ENCODE peak calls at places on chromosomes 2 and 18, in five cellular contexts. I is Calu3, V is lower leg skin, N is upper lobe of left lung, X is epithelial cell of esophagus. R is an unnamed sample.

GRCh38 chr2:52895726-52896340 is 871.8 kb upstream of the CHAC2 start:
- DNase-seq in N (no peak), V (no peak), X (no peak), I (no peak), R (no peak)

GRCh38 chr18:23887493-23887892 is 127.1 kb upstream of the TTC39C start:
- DNase-seq in I (no peak), V (no peak), X (no peak), N (no peak), R (no peak)

GRCh38 chr2:85158559-85159273 is 25.5 kb downstream of the TCF7L1 start:
- DNase-seq in V (no peak), X (no peak), I (no peak), N (peak), R (no peak)

GRCh38 chr2:223180463-223180862 is 128.5 kb downstream of the KCNE4 start:
- DNase-seq in N (no peak), I (no peak), V (no peak), X (no peak), R (no peak)

GRCh38 chr2:36607947-36608346 is 10.0 kb upstream of the FEZ2 start:
- DNase-seq in V (no peak), X (peak), I (no peak), N (no peak), R (no peak)

GRCh38 chr2:21804151-21804550 is 680.4 kb downstream of the TDRD15 start:
- DNase-seq in N (no peak), I (no peak), V (no peak), X (no peak), R (no peak)

GRCh38 chr18:7946724-7947377 is 379.7 kb downstream of the PTPRM start:
- DNase-seq in N (no peak), V (no peak), I (peak), X (peak), R (no peak)

GRCh38 chr2:132416080-132416911 is at the start of gene GPR39:
- DNase-seq in N (peak), I (peak), X (peak), V (peak), R (no peak)

GRCh38 chr2:135916232-135916631 is 40.0 kb upstream of the MCM6 start:
- DNase-seq in N (no peak), X (peak), I (no peak), V (no peak), R (no peak)

GRCh38 chr2:118750959-118751565 is 96.4 kb downstream of the EN1 start:
- DNase-seq in X (peak), N (no peak), I (peak), V (no peak), R (no peak)

GRCh38 chr2:108909917-108910515 is 79.0 kb downstream of the EDAR start:
- DNase-seq in V (no peak), X (no peak), I (no peak), N (no peak), R (no peak)

GRCh38 chr2:237128026-237128703 is 42.5 kb downstream of the COPS8 start:
- DNase-seq in X (peak), I (peak), N (peak), V (peak), R (no peak)
- TF ChIP-seq CTCF in X (no peak), I (no peak), N (no peak), V (no peak), R (no peak)

GRCh38 chr2:211089127-211089526 is 532.7 kb downstream of the CPS1 start:
- DNase-seq in V (no peak), I (no peak), N (no peak), X (no peak), R (no peak)

DNA sequence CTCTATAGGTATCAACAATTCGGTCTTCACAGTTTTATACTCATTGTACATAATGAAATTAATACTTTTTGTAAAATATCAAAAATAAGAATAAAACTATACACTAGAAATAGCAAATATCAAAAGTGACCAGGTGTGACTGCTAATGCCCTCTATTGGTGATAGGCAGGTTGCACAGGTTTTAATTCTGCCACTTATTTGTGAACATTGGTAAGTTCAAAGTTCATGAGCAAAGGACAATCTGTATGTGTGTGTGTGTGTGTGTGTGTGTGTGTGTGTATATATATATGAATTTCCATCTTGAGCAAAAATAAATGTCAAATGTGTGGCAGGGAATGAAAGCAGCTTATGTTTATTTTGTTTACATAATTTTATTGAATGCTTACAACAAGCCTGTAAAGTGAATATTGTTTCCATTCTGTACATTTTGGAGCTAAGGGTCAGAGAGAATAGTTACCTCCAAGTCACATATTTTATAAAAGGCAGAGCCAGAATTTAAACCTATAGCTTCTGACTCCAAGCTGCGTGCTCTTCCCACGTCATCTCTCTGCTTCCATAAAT is 537.4 kb downstream of the CPS1 start:
- DNase-seq in X (peak), N (no peak), I (no peak), V (no peak), R (no peak)
- TF ChIP-seq CTCF in X (peak), N (no peak), I (peak), V (no peak), R (no peak)

GRCh38 chr18:27004056-27004829 is 138.7 kb upstream of the AQP4 start:
- DNase-seq in X (peak), V (no peak), N (no peak), I (no peak), R (no peak)
- TF ChIP-seq CTCF in X (peak), V (no peak), N (no peak), I (no peak), R (no peak)

DNA sequence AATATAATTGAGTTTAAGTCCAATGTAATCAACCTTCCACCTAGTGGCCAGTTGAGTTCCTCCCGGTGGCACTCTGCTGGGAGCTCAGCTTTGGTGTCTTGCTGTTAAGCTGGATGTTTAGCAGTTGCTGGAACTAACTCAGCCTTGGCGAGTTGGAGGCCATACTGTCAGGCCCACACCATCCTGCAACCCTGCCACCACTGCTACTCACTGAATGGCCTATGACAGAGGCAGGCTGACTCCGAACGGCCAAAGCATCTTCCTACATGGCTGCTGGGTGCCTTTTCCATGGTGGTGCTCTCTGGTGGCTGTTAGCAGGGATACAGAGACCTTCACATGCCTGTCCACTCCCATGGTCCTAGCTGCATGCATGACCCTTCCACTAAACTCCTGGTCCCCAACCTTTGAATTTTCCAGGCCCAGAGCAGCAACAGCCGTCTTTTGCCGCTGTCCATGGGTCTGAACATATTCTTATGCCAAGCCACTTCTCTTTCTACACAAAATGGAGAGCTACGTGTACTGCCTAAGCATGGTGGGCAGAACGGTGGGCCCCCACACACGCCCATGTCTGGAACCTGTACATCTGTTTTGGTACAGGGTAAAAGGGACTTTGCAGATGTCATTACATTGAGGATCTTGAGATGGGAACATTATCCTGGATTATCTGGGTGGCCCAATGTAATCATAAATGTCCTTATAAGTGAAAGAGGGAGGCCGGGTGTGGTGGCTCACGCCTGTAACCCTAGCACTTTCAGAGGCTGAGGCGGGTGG is 15.0 kb upstream of the TRAF3IP1 start:
- DNase-seq in V (no peak), N (no peak), X (peak), I (no peak), R (no peak)
- TF ChIP-seq CTCF in V (no peak), N (peak), X (peak), I (peak), R (no peak)

DNA sequence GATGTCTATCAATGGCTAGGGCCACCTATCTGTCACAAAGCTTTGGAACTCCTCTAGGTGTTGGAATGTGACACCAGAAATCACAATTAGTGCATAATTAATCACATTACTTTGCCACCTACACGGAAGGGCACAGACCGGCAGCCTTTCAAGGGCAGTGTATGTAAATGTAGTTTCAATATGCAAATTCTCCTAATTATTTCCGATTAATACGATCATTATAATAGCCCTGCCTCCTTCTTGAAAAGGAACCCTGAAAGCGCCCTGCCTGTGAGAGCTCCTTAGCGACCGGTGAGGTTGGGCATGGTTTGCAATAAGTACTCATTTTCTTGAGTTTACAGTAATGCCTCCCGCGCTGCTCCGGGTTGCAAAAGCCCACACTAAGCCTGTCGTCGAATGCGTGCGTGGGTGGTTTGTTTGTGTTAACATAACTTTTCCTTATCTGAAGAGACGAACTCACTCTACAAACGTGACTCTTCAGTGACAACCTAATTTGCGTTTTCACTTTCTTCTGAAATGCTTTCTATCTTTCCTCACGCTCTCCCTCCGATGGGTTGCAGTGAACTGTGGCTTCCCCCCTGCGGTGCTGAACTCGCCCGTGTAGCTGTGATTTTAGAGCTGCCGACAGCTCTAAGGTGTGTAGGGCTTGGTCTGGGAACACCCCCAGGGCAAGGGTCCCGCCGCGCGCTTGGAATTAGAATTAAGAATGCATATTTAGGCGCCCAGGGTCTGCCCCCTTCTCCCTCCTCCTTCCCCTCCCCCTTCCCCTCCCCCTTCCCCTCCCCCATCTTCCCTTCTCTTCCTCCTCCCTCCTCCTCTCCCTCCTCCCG is 710 bp upstream of the ID2 start:
- DNase-seq in N (peak), V (peak), X (peak), I (peak), R (no peak)
- TF ChIP-seq CTCF in N (no peak), V (no peak), X (no peak), I (no peak), R (no peak)

R was measured in activated B cell treated with CpG ODN at 0.5 μM for 24 hours.